ENCODE peak calls at places on chromosomes 4 and X, in seven cellular contexts. One of them, this sample, is unnamed.
A peak's percentile ranks its signal among the peaks of the same experiment; 100 is the strongest.

GRCh38 chrX:40415675-40416074 is 165.1 kb upstream of the ATP6AP2 start:
- DNase-seq in GM23248: no peak
- DNase-seq in CD8-positive, alpha-beta memory T cell: no peak
- DNase-seq in sigmoid colon: peak; percentile 73
- DNase-seq in hepatocyte: no peak
- DNase-seq in AG04450: no peak
- DNase-seq in adrenal gland: peak; percentile 31
- DNase-seq in this sample: no peak

GRCh38 chr4:48905363-48906015 is 1.1 kb downstream of the OCIAD2 start:
- DNase-seq in sigmoid colon: no peak
- DNase-seq in adrenal gland: no peak
- DNase-seq in hepatocyte: peak; percentile 71
- DNase-seq in AG04450: no peak
- DNase-seq in CD8-positive, alpha-beta memory T cell: no peak
- DNase-seq in GM23248: peak; percentile 58
- DNase-seq in this sample: peak; percentile 85

GRCh38 chr4:82437285-82438005 is 7.1 kb downstream of the ENOPH1 start:
- DNase-seq in AG04450: no peak
- DNase-seq in adrenal gland: no peak
- DNase-seq in GM23248: peak; percentile 53
- DNase-seq in hepatocyte: no peak
- DNase-seq in sigmoid colon: no peak
- DNase-seq in CD8-positive, alpha-beta memory T cell: no peak
- DNase-seq in this sample: no peak

GRCh38 chr4:181161669-181162068 is 1081.5 kb upstream of the TENM3 start:
- DNase-seq in CD8-positive, alpha-beta memory T cell: no peak
- DNase-seq in GM23248: peak; percentile 3
- DNase-seq in AG04450: no peak
- DNase-seq in hepatocyte: no peak
- DNase-seq in sigmoid colon: no peak
- DNase-seq in adrenal gland: no peak
- DNase-seq in this sample: no peak

GRCh38 chr4:16225996-16226815 is at the start of gene TAPT1:
- DNase-seq in hepatocyte: peak; percentile 92
- DNase-seq in GM23248: peak; percentile 89
- DNase-seq in AG04450: no peak
- DNase-seq in CD8-positive, alpha-beta memory T cell: peak; percentile 72
- DNase-seq in adrenal gland: peak; percentile 77
- DNase-seq in sigmoid colon: peak; percentile 89
- DNase-seq in this sample: peak; percentile 71

GRCh38 chr4:48078862-48079655 is 55.0 kb downstream of the TXK start:
- DNase-seq in hepatocyte: no peak
- DNase-seq in adrenal gland: no peak
- DNase-seq in AG04450: no peak
- DNase-seq in CD8-positive, alpha-beta memory T cell: no peak
- DNase-seq in sigmoid colon: no peak
- DNase-seq in GM23248: no peak
- DNase-seq in this sample: no peak

GRCh38 chr4:147078875-147079658 is 133.4 kb upstream of the TTC29 start:
- DNase-seq in AG04450: no peak
- DNase-seq in CD8-positive, alpha-beta memory T cell: no peak
- DNase-seq in GM23248: peak; percentile 27
- DNase-seq in sigmoid colon: peak; percentile 60
- DNase-seq in hepatocyte: peak; percentile 19
- DNase-seq in adrenal gland: peak; percentile 39
- DNase-seq in this sample: no peak

GRCh38 chrX:123988423-123989116 is 27.1 kb downstream of the STAG2 start:
- DNase-seq in GM23248: no peak
- DNase-seq in CD8-positive, alpha-beta memory T cell: no peak
- DNase-seq in AG04450: no peak
- DNase-seq in sigmoid colon: no peak
- DNase-seq in adrenal gland: no peak
- DNase-seq in hepatocyte: no peak
- DNase-seq in this sample: no peak

GRCh38 chr4:185534850-185535761 is at the start of gene PDLIM3:
- DNase-seq in adrenal gland: peak; percentile 44
- DNase-seq in GM23248: peak; percentile 51
- DNase-seq in hepatocyte: peak; percentile 80
- DNase-seq in CD8-positive, alpha-beta memory T cell: no peak
- DNase-seq in AG04450: no peak
- DNase-seq in sigmoid colon: peak; percentile 89
- DNase-seq in this sample: no peak

GRCh38 chrX:106894978-106895452 is 8.1 kb downstream of the RIPPLY1 start:
- DNase-seq in sigmoid colon: no peak
- DNase-seq in GM23248: peak; percentile 89
- DNase-seq in AG04450: peak; percentile 29
- DNase-seq in hepatocyte: peak; percentile 47
- DNase-seq in CD8-positive, alpha-beta memory T cell: no peak
- DNase-seq in adrenal gland: peak; percentile 75
- DNase-seq in this sample: no peak

GRCh38 chrX:153970398-153971123 is 1.1 kb downstream of the HCFC1 start:
- DNase-seq in AG04450: no peak
- DNase-seq in GM23248: peak; percentile 69
- DNase-seq in sigmoid colon: peak; percentile 82
- DNase-seq in CD8-positive, alpha-beta memory T cell: no peak
- DNase-seq in hepatocyte: peak; percentile 68
- DNase-seq in adrenal gland: peak; percentile 66
- DNase-seq in this sample: peak; percentile 24

GRCh38 chr4:181957088-181957487 is 286.1 kb upstream of the TENM3 start:
- DNase-seq in hepatocyte: no peak
- DNase-seq in CD8-positive, alpha-beta memory T cell: no peak
- DNase-seq in sigmoid colon: no peak
- DNase-seq in GM23248: peak; percentile 56
- DNase-seq in adrenal gland: peak; percentile 43
- DNase-seq in AG04450: peak; percentile 34
- DNase-seq in this sample: no peak

GRCh38 chrX:40145001-40145631 is 47.4 kb upstream of the BCOR start:
- DNase-seq in CD8-positive, alpha-beta memory T cell: no peak
- DNase-seq in hepatocyte: no peak
- DNase-seq in AG04450: no peak
- DNase-seq in sigmoid colon: no peak
- DNase-seq in GM23248: peak; percentile 55
- DNase-seq in adrenal gland: no peak
- DNase-seq in this sample: no peak

GRCh38 chr4:1329408-1330371 is 17.3 kb upstream of the UVSSA start:
- DNase-seq in sigmoid colon: no peak
- DNase-seq in GM23248: peak; percentile 17
- DNase-seq in CD8-positive, alpha-beta memory T cell: peak; percentile 53
- DNase-seq in adrenal gland: no peak
- DNase-seq in AG04450: no peak
- DNase-seq in hepatocyte: no peak
- DNase-seq in this sample: no peak

GRCh38 chrX:9430346-9430745 is 34.5 kb upstream of the TBL1X start:
- DNase-seq in hepatocyte: no peak
- DNase-seq in AG04450: no peak
- DNase-seq in adrenal gland: no peak
- DNase-seq in GM23248: no peak
- DNase-seq in sigmoid colon: no peak
- DNase-seq in CD8-positive, alpha-beta memory T cell: no peak
- DNase-seq in this sample: no peak

GRCh38 chr4:2256156-2256731 is 5.7 kb downstream of the MXD4 start:
- DNase-seq in GM23248: no peak
- DNase-seq in adrenal gland: peak; percentile 58
- DNase-seq in sigmoid colon: peak; percentile 79
- DNase-seq in hepatocyte: no peak
- DNase-seq in CD8-positive, alpha-beta memory T cell: no peak
- DNase-seq in AG04450: no peak
- DNase-seq in this sample: no peak

GRCh38 chrX:81875800-81876199 is 673.9 kb downstream of the SH3BGRL start:
- DNase-seq in hepatocyte: no peak
- DNase-seq in AG04450: no peak
- DNase-seq in adrenal gland: no peak
- DNase-seq in GM23248: no peak
- DNase-seq in CD8-positive, alpha-beta memory T cell: no peak
- DNase-seq in sigmoid colon: no peak
- DNase-seq in this sample: no peak
- H3K9me3 ChIP-seq in hepatocyte: no peaks in the 10 kb centered on the region
- H3K9me3 ChIP-seq in AG04450: peaks cover 21% of the 10 kb centered on the region
- H3K9me3 ChIP-seq in adrenal gland: no peaks in the 10 kb centered on the region
- H3K9me3 ChIP-seq in GM23248: no peaks in the 10 kb centered on the region
- H3K9me3 ChIP-seq in CD8-positive, alpha-beta memory T cell: no peaks in the 10 kb centered on the region
- H3K9me3 ChIP-seq in sigmoid colon: no peaks in the 10 kb centered on the region
- H3K9me3 ChIP-seq in this sample: no peaks in the 10 kb centered on the region

GRCh38 chr4:4762300-4762699 is 97.2 kb upstream of the MSX1 start:
- DNase-seq in adrenal gland: no peak
- DNase-seq in GM23248: no peak
- DNase-seq in CD8-positive, alpha-beta memory T cell: no peak
- DNase-seq in sigmoid colon: no peak
- DNase-seq in AG04450: no peak
- DNase-seq in hepatocyte: no peak
- DNase-seq in this sample: no peak
- H3K27ac ChIP-seq in adrenal gland: no peak overlapping the region
- H3K27ac ChIP-seq in GM23248: no peak overlapping the region
- H3K27ac ChIP-seq in CD8-positive, alpha-beta memory T cell: no peak overlapping the region
- H3K27ac ChIP-seq in sigmoid colon: no peak overlapping the region
- H3K27ac ChIP-seq in AG04450: no peak overlapping the region
- H3K27ac ChIP-seq in hepatocyte: no peak overlapping the region
- H3K27ac ChIP-seq in this sample: no peak overlapping the region

DNA sequence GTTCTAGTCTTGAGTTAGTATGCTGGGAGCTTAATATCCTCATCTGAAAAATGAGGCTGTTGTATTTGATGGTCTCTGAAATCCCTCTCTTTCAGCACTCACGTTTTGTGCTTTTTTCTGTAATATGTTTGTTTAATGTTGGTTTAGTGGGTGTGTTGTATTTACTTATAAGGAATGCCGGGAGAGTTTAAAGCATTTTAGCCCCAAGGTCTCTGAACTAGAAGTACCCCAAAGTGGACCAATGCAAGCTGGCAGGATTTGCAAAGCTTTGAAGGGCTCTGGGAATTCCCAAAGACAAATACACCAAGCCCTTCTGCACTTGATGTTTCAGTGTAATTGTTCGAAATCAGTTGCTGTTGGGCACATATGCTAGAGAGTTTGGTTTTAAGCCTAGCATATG is 371.3 kb upstream of the BOD1L1 start:
- DNase-seq in adrenal gland: no peak
- DNase-seq in AG04450: no peak
- DNase-seq in CD8-positive, alpha-beta memory T cell: no peak
- DNase-seq in sigmoid colon: no peak
- DNase-seq in hepatocyte: no peak
- DNase-seq in GM23248: no peak
- DNase-seq in this sample: no peak
- H3K9me3 ChIP-seq in adrenal gland: no peaks in the 10 kb centered on the region
- H3K9me3 ChIP-seq in AG04450: peaks cover 8% of the 10 kb centered on the region
- H3K9me3 ChIP-seq in CD8-positive, alpha-beta memory T cell: no peaks in the 10 kb centered on the region
- H3K9me3 ChIP-seq in sigmoid colon: no peaks in the 10 kb centered on the region
- H3K9me3 ChIP-seq in hepatocyte: no peaks in the 10 kb centered on the region
- H3K9me3 ChIP-seq in GM23248: no peaks in the 10 kb centered on the region
- H3K9me3 ChIP-seq in this sample: no peaks in the 10 kb centered on the region

GRCh38 chr4:112094330-112094729 is 50.9 kb upstream of the FAM241A start:
- DNase-seq in AG04450: no peak
- DNase-seq in sigmoid colon: no peak
- DNase-seq in hepatocyte: no peak
- DNase-seq in CD8-positive, alpha-beta memory T cell: no peak
- DNase-seq in adrenal gland: no peak
- DNase-seq in GM23248: no peak
- DNase-seq in this sample: no peak
- H3K27ac ChIP-seq in AG04450: no peak overlapping the region
- H3K27ac ChIP-seq in sigmoid colon: no peak overlapping the region
- H3K27ac ChIP-seq in hepatocyte: no peak overlapping the region
- H3K27ac ChIP-seq in CD8-positive, alpha-beta memory T cell: no peak overlapping the region
- H3K27ac ChIP-seq in adrenal gland: no peak overlapping the region
- H3K27ac ChIP-seq in GM23248: no peak overlapping the region
- H3K27ac ChIP-seq in this sample: no peak overlapping the region